ENCODE peak calls at places on chromosomes 7 and 10, in eight cellular contexts. O, R, T, H, E, A, M and J are unnamed samples. For H3K4me1, the result is how much of the 10 kb centered on the place peaks cover.

GRCh38 chr7:12893292-12893691 is 205.9 kb downstream of the ARL4A start:
- DNase-seq in O (no peak), R (no peak), T (no peak), H (no peak), E (no peak), A (no peak), M (no peak), J (no peak)

GRCh38 chr7:17559388-17559787 is 260.9 kb downstream of the AHR start:
- DNase-seq in O (no peak), R (no peak), T (peak), H (no peak), E (no peak), A (peak), M (no peak), J (no peak)

GRCh38 chr7:43701502-43701859 is 27.8 kb downstream of the COA1 start:
- DNase-seq in O (no peak), R (no peak), T (no peak), H (no peak), E (no peak), A (peak), M (no peak), J (no peak)

GRCh38 chr7:81244213-81244612 is 325.4 kb upstream of the SEMA3C start:
- DNase-seq in O (no peak), R (no peak), T (no peak), H (no peak), E (no peak), A (no peak), M (no peak), J (no peak)

GRCh38 chr10:76133597-76134255 is 702.3 kb downstream of the LRMDA start:
- DNase-seq in O (no peak), R (peak), T (no peak), H (no peak), E (no peak), A (peak), M (no peak), J (no peak)

GRCh38 chr7:17367502-17367901 is 69.0 kb downstream of the AHR start:
- DNase-seq in O (no peak), R (no peak), T (no peak), H (no peak), E (no peak), A (peak), M (no peak), J (no peak)

GRCh38 chr10:110208614-110209398 is 1.4 kb downstream of the MXI1 start:
- DNase-seq in O (no peak), R (peak), T (peak), H (no peak), E (peak), A (peak), M (peak), J (peak)

GRCh38 chr10:123622381-123622780 is 43.8 kb upstream of the GPR26 start:
- DNase-seq in O (no peak), R (no peak), T (no peak), H (no peak), E (no peak), A (peak), M (no peak), J (no peak)

DNA sequence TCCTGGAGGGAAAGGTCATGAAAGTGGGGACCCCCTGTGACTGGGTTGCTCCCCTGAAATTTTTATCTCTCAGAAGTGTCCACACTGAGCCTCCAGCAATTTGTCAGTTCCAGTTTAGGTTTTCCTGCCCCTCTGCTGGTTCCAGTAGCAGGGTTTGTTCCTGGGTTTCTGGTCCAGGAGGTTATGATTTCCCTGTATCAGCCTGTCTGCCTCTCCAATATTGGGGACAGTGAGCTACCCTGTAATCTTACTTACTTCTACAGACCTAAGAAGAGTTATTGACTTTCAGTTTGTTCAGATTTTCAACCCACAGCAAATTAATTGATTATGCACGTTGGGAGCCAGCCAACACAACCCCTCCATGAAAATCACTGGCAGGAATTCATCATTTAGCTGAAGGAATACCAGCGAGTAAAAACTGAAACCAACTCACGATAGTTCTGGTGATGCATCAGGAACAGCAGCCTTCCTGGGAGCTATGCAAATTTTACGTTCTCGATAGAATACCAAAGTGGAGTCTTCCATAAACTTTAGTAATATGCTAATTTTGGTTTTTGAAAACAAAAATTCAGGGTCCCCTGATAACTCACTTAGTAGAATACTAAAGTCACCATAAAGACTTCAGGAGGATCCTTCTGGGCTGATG is 31.3 kb upstream of the IL15RA start:
- DNase-seq in O (no peak), R (no peak), T (no peak), H (no peak), E (no peak), A (peak), M (no peak), J (no peak)
- H3K4me3 ChIP-seq in O (no peak), R (no peak), T (no peak), H (no peak), E (peak), A (peak), M (no peak), J (peak)

GRCh38 chr10:103781329-103782061 is 73.9 kb downstream of the SH3PXD2A start:
- DNase-seq in O (no peak), R (peak), T (peak), H (peak), E (no peak), A (peak), M (no peak), J (no peak)

GRCh38 chr10:103784723-103785418 is 70.5 kb downstream of the SH3PXD2A start:
- DNase-seq in O (no peak), R (peak), T (no peak), H (no peak), E (no peak), A (no peak), M (no peak), J (peak)

GRCh38 chr10:103786020-103786419 is 69.4 kb downstream of the SH3PXD2A start:
- DNase-seq in O (no peak), R (peak), T (no peak), H (no peak), E (no peak), A (no peak), M (no peak), J (no peak)

GRCh38 chr10:103784089-103784488 is 71.3 kb downstream of the SH3PXD2A start:
- DNase-seq in O (no peak), R (no peak), T (no peak), H (no peak), E (no peak), A (no peak), M (no peak), J (no peak)

GRCh38 chr10:103783686-103784085 is 71.7 kb downstream of the SH3PXD2A start:
- DNase-seq in O (no peak), R (peak), T (no peak), H (no peak), E (no peak), A (peak), M (no peak), J (no peak)
- H3K4me1 ChIP-seq in O (half or more), R (under half), T (half or more), H (under half), E (half or more), A (under half), M (under half), J (under half)

GRCh38 chr10:130138479-130138866 is 2.3 kb downstream of the GLRX3 start:
- DNase-seq in O (no peak), R (no peak), T (peak), H (no peak), E (no peak), A (peak), M (no peak), J (no peak)

GRCh38 chr10:130136214-130137076 is at the start of gene GLRX3:
- DNase-seq in O (peak), R (peak), T (peak), H (peak), E (peak), A (peak), M (peak), J (peak)

GRCh38 chr10:130135676-130136213 is 446 bp upstream of the GLRX3 start:
- DNase-seq in O (no peak), R (no peak), T (no peak), H (no peak), E (peak), A (no peak), M (no peak), J (no peak)

GRCh38 chr10:130137659-130138478 is 1.7 kb downstream of the GLRX3 start:
- DNase-seq in O (no peak), R (no peak), T (no peak), H (no peak), E (no peak), A (no peak), M (no peak), J (no peak)

GRCh38 chr10:130137077-130137448 is 872 bp downstream of the GLRX3 start:
- DNase-seq in O (no peak), R (no peak), T (peak), H (no peak), E (no peak), A (peak), M (no peak), J (no peak)
- H3K27ac ChIP-seq in O (peak), R (peak), T (peak), H (peak), E (peak), A (peak), M (no peak), J (peak)

GRCh38 chr7:143329471-143330170 is 13.7 kb downstream of the CLCN1 start:
- DNase-seq in O (no peak), R (no peak), T (no peak), H (no peak), E (no peak), A (no peak), M (no peak), J (no peak)

GRCh38 chr7:143337216-143337615 is 21.3 kb downstream of the CLCN1 start:
- DNase-seq in O (no peak), R (no peak), T (no peak), H (no peak), E (no peak), A (no peak), M (no peak), J (no peak)

GRCh38 chr7:143331179-143331825 is 15.4 kb downstream of the CLCN1 start:
- DNase-seq in O (no peak), R (no peak), T (peak), H (no peak), E (no peak), A (peak), M (no peak), J (no peak)

GRCh38 chr7:143334244-143334643 is 18.3 kb downstream of the CLCN1 start:
- DNase-seq in O (no peak), R (no peak), T (no peak), H (no peak), E (no peak), A (no peak), M (no peak), J (no peak)
- H3K4me3 ChIP-seq in O (no peak), R (no peak), T (no peak), H (no peak), E (no peak), A (no peak), M (no peak), J (no peak)

GRCh38 chr10:14587540-14588083 is 187.1 kb downstream of the FAM107B start:
- DNase-seq in O (no peak), R (no peak), T (no peak), H (no peak), E (no peak), A (no peak), M (no peak), J (no peak)
- H3K4me1 ChIP-seq in O (under half), R (under half), T (under half), H (under half), E (under half), A (under half), M (under half), J (under half)